ENCODE peak calls at places on chromosome 19, in five cellular contexts. S, O, L, J and K are unnamed samples.

GRCh38 chr19:42051166-42052115 is 18.6 kb downstream of the GRIK5 start:
- DNase-seq in S (no peak), O (no peak), L (no peak), J (no peak), K (no peak)

GRCh38 chr19:5103061-5103701 is 134.3 kb downstream of the KDM4B start:
- DNase-seq in S (peak), O (peak), L (no peak), J (no peak), K (no peak)

GRCh38 chr19:31882709-31883108 is 462.7 kb upstream of the ZNF507 start:
- DNase-seq in S (no peak), O (no peak), L (no peak), J (no peak), K (no peak)

GRCh38 chr19:45144431-45145269 is 16.1 kb downstream of the NKPD1 start:
- DNase-seq in S (no peak), O (no peak), L (no peak), J (no peak), K (no peak)

GRCh38 chr19:6014551-6015135 is 36.7 kb upstream of the RANBP3 start:
- DNase-seq in S (no peak), O (no peak), L (no peak), J (no peak), K (no peak)

GRCh38 chr19:55809381-55810058 is 22.3 kb downstream of the NLRP11 start:
- DNase-seq in S (no peak), O (peak), L (peak), J (no peak), K (no peak)

GRCh38 chr19:16371540-16371986 is 46.9 kb downstream of the KLF2 start:
- DNase-seq in S (no peak), O (no peak), L (no peak), J (no peak), K (no peak)

GRCh38 chr19:46571495-46571894 is 29.6 kb upstream of the CALM3 start:
- DNase-seq in S (no peak), O (peak), L (no peak), J (no peak), K (no peak)

GRCh38 chr19:19475845-19476828 is 39.2 kb downstream of the TSSK6 start:
- DNase-seq in S (no peak), O (no peak), L (no peak), J (no peak), K (no peak)

GRCh38 chr19:1933245-1933644 is 7.7 kb upstream of the CSNK1G2 start:
- DNase-seq in S (no peak), O (no peak), L (no peak), J (no peak), K (no peak)

GRCh38 chr19:28694812-28695211 is 518.1 kb downstream of the UQCRFS1 start:
- DNase-seq in S (no peak), O (no peak), L (no peak), J (no peak), K (no peak)

GRCh38 chr19:45395524-45396388 is 9.1 kb downstream of the PPP1R13L start:
- DNase-seq in S (no peak), O (no peak), L (no peak), J (no peak), K (no peak)

GRCh38 chr19:44740351-44740824 is 8.1 kb upstream of the BCL3 start:
- DNase-seq in S (no peak), O (no peak), L (no peak), J (no peak), K (no peak)

GRCh38 chr19:4575267-4575793 is 15.8 kb upstream of the SEMA6B start:
- DNase-seq in S (no peak), O (peak), L (peak), J (no peak), K (no peak)

GRCh38 chr19:20612711-20613316 is 47.2 kb upstream of the ZNF737 start:
- DNase-seq in S (no peak), O (no peak), L (no peak), J (no peak), K (no peak)

GRCh38 chr19:38079926-38080380 is 144.1 kb downstream of the DPF1 start:
- DNase-seq in S (no peak), O (peak), L (peak), J (no peak), K (no peak)

GRCh38 chr19:41528106-41528505 is 47.9 kb upstream of the CEACAM21 start:
- DNase-seq in S (no peak), O (no peak), L (no peak), J (no peak), K (no peak)

GRCh38 chr19:17777840-17778620 is 16.9 kb upstream of the B3GNT3 start:
- DNase-seq in S (no peak), O (peak), L (no peak), J (no peak), K (no peak)

GRCh38 chr19:55459551-55459949 is 1.9 kb downstream of the ISOC2 start:
- DNase-seq in S (no peak), O (no peak), L (no peak), J (no peak), K (no peak)

GRCh38 chr19:49374665-49375434 is 11.2 kb downstream of the DKKL1 start:
- DNase-seq in S (no peak), O (no peak), L (no peak), J (no peak), K (no peak)

GRCh38 chr19:38229585-38230073 is 5.6 kb upstream of the DPF1 start:
- DNase-seq in S (peak), O (peak), L (peak), J (no peak), K (no peak)

GRCh38 chr19:1315470-1316166 is 29.9 kb downstream of the EFNA2 start:
- DNase-seq in S (peak), O (peak), L (no peak), J (no peak), K (no peak)

GRCh38 chr19:48560095-48560530 is 8.1 kb downstream of the SULT2B1 start:
- DNase-seq in S (no peak), O (no peak), L (no peak), J (no peak), K (no peak)

GRCh38 chr19:43471091-43471490 is 5.7 kb upstream of the LYPD3 start:
- DNase-seq in S (no peak), O (no peak), L (no peak), J (no peak), K (no peak)

GRCh38 chr19:40465025-40465780 is at the start of gene BLVRB:
- DNase-seq in S (peak), O (peak), L (peak), J (no peak), K (no peak)

GRCh38 chr19:49554701-49555181 is 25.6 kb downstream of the NOSIP start:
- DNase-seq in S (no peak), O (peak), L (no peak), J (no peak), K (no peak)

GRCh38 chr19:52171321-52172169 is at the start of gene ZNF836:
- DNase-seq in S (peak), O (peak), L (peak), J (peak), K (no peak)

GRCh38 chr19:33678796-33679195 is 57.0 kb downstream of the CHST8 start:
- DNase-seq in S (peak), O (peak), L (no peak), J (no peak), K (no peak)

GRCh38 chr19:1450735-1451669 is 1.1 kb downstream of the APC2 start:
- DNase-seq in S (peak), O (no peak), L (no peak), J (no peak), K (no peak)

GRCh38 chr19:16316506-16316882 is 8.1 kb upstream of the KLF2 start:
- DNase-seq in S (no peak), O (peak), L (no peak), J (no peak), K (no peak)

GRCh38 chr19:43575955-43576451 is 402 bp downstream of the PINLYP start:
- DNase-seq in S (no peak), O (no peak), L (no peak), J (no peak), K (no peak)

GRCh38 chr19:18725755-18726416 is 42.4 kb downstream of the CRTC1 start:
- DNase-seq in S (peak), O (no peak), L (no peak), J (no peak), K (no peak)

GRCh38 chr19:45471116-45471865 is 3.5 kb downstream of the FOSB start:
- DNase-seq in S (no peak), O (no peak), L (no peak), J (no peak), K (no peak)

GRCh38 chr19:14059093-14059480 is 2.8 kb downstream of the PALM3 start:
- DNase-seq in S (no peak), O (peak), L (no peak), J (no peak), K (no peak)

GRCh38 chr19:33261511-33262192 is 36.0 kb upstream of the SLC7A10 start:
- DNase-seq in S (no peak), O (no peak), L (no peak), J (no peak), K (no peak)

GRCh38 chr19:55369651-55370304 is 485 bp downstream of the IL11 start:
- DNase-seq in S (no peak), O (peak), L (peak), J (no peak), K (no peak)

GRCh38 chr19:16889429-16889882 is 657 bp downstream of the F2RL3 start:
- DNase-seq in S (no peak), O (no peak), L (no peak), J (no peak), K (no peak)

GRCh38 chr19:7883105-7883504 is 5.2 kb upstream of the LRRC8E start:
- DNase-seq in S (no peak), O (no peak), L (no peak), J (no peak), K (no peak)

GRCh38 chr19:13764821-13765394 is 586 bp downstream of the MRI1 start:
- DNase-seq in S (no peak), O (peak), L (no peak), J (no peak), K (no peak)

GRCh38 chr19:11033251-11033650 is 56.0 kb upstream of the LDLR start:
- DNase-seq in S (no peak), O (no peak), L (no peak), J (no peak), K (no peak)